ENCODE peak calls at places on chromosomes 7 and 10, in nine cellular contexts. R is GM12865, D is GM23338, S is fibroblast of pulmonary artery, P is body of pancreas, J is hepatocyte, Y is neural progenitor cell, F is astrocyte of the spinal cord, O is HCT116. E is an unnamed sample.

GRCh38 chr7:43869898-43870240 is 552 bp upstream of the MRPS24 start:
- DNase-seq in R (no peak), D (peak), S (peak), P (peak), J (peak), Y (no peak), F (peak), O (no peak), E (peak)

GRCh38 chr10:104501864-104502579 is 139.1 kb upstream of the SORCS3 start:
- DNase-seq in R (no peak), D (no peak), S (no peak), P (no peak), J (no peak), Y (peak), F (no peak), O (no peak), E (no peak)

GRCh38 chr10:50577681-50578350 is 45.9 kb downstream of the SGMS1 start:
- DNase-seq in R (peak), D (no peak), S (peak), P (peak), J (peak), Y (no peak), F (peak), O (no peak), E (peak)

GRCh38 chr10:78547397-78547796 is 513.7 kb downstream of the RPS24 start:
- DNase-seq in R (no peak), D (no peak), S (no peak), P (no peak), J (no peak), Y (no peak), F (no peak), O (no peak), E (no peak)

GRCh38 chr10:28906440-28906839 is 229.1 kb downstream of the BAMBI start:
- DNase-seq in R (no peak), D (no peak), S (no peak), P (no peak), J (no peak), Y (no peak), F (no peak), O (no peak), E (no peak)

GRCh38 chr7:14414274-14414986 is 425.0 kb upstream of the ETV1 start:
- DNase-seq in R (no peak), D (no peak), S (no peak), P (no peak), J (no peak), Y (no peak), F (no peak), O (no peak), E (no peak)

GRCh38 chr7:91556956-91557650 is 292.9 kb downstream of the FZD1 start:
- DNase-seq in R (no peak), D (no peak), S (no peak), P (no peak), J (no peak), Y (no peak), F (peak), O (no peak), E (no peak)

GRCh38 chr10:71263376-71263775 is 51.0 kb downstream of the UNC5B start:
- DNase-seq in R (no peak), D (peak), S (peak), P (no peak), J (no peak), Y (peak), F (no peak), O (no peak), E (no peak)

DNA sequence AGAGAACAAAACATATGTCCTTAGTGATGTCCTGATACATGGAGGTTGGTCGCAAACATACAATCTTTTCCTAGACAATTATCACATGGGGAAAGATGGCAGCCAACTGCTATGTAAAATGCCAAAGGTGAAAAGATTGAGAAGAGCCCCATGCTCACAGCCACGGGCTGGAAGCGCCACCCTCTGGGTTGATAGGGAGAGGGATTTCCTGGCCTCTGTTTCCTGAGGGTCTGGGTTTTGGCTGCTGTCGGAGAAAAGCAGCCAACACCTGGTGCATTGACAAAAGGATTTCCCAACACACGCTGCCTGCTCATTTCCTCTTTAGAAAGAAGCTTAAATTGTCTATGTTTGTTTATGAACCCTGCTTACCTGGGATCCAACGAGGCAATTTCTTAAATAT is 43.8 kb downstream of the ITIH5 start:
- DNase-seq in R (peak), D (peak), S (peak), P (no peak), J (peak), Y (peak), F (no peak), O (no peak), E (no peak)
- TF ChIP-seq CTCF in R (peak), D (peak), S (peak), P (no peak), J (peak), Y (peak), F (no peak), O (peak), E (no peak)

GRCh38 chr10:118273662-118274061 is 68.5 kb downstream of the FAM204A start:
- DNase-seq in R (no peak), D (no peak), S (no peak), P (no peak), J (no peak), Y (no peak), F (no peak), O (no peak), E (no peak)

GRCh38 chr10:118278649-118279048 is 63.5 kb downstream of the FAM204A start:
- DNase-seq in R (no peak), D (no peak), S (peak), P (no peak), J (no peak), Y (no peak), F (no peak), O (no peak), E (peak)

GRCh38 chr10:118277871-118278270 is 64.3 kb downstream of the FAM204A start:
- DNase-seq in R (peak), D (no peak), S (no peak), P (no peak), J (no peak), Y (no peak), F (no peak), O (no peak), E (no peak)

GRCh38 chr10:118276203-118276602 is 65.9 kb downstream of the FAM204A start:
- DNase-seq in R (no peak), D (no peak), S (no peak), P (no peak), J (no peak), Y (no peak), F (no peak), O (no peak), E (no peak)

DNA sequence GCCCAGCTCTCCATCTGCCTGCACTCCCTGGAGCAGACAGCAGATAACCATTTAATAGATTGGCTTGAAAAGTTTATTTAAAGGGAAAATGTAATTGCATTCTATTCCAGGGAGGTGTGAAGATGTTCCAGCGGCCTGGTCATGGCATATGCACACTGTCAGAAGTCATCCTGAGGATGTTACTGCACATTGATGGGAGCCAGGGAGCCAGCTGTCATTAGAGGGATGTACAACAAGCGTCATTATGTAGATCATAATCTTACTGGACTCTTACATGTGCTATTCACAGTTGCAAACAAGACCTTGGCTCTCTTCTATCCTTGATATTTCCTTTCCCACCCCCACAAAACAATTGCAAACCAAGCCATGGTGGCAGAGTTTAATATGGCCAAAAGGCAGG is 65.4 kb downstream of the FAM204A start:
- DNase-seq in R (no peak), D (no peak), S (no peak), P (no peak), J (no peak), Y (no peak), F (no peak), O (no peak), E (no peak)
- H3K4me3 ChIP-seq in R (no peak), D (no peak), S (no peak), P (no peak), J (no peak), Y (no peak), F (no peak), O (no peak), E (no peak)

GRCh38 chr10:106863549-106863948 is 301.0 kb downstream of the SORCS1 start:
- DNase-seq in R (peak), D (peak), S (no peak), P (no peak), J (no peak), Y (peak), F (no peak), O (no peak), E (no peak)
- TF ChIP-seq CTCF in R (peak), D (peak), S (no peak), P (no peak), J (peak), Y (peak), F (no peak), O (no peak), E (no peak)

GRCh38 chr7:50209461-50210161 is 94.9 kb upstream of the IKZF1 start:
- DNase-seq in R (no peak), D (no peak), S (no peak), P (no peak), J (no peak), Y (no peak), F (no peak), O (no peak), E (no peak)

GRCh38 chr7:50207251-50207564 is 97.3 kb upstream of the IKZF1 start:
- DNase-seq in R (no peak), D (no peak), S (no peak), P (no peak), J (no peak), Y (no peak), F (no peak), O (no peak), E (no peak)

GRCh38 chr7:50207682-50208255 is 96.7 kb upstream of the IKZF1 start:
- DNase-seq in R (no peak), D (no peak), S (no peak), P (no peak), J (no peak), Y (no peak), F (no peak), O (no peak), E (no peak)

GRCh38 chr7:50206521-50207250 is 97.8 kb upstream of the IKZF1 start:
- DNase-seq in R (no peak), D (no peak), S (no peak), P (no peak), J (no peak), Y (no peak), F (no peak), O (peak), E (no peak)

GRCh38 chr7:50208335-50208982 is 96.1 kb upstream of the IKZF1 start:
- DNase-seq in R (no peak), D (no peak), S (no peak), P (no peak), J (no peak), Y (no peak), F (no peak), O (no peak), E (no peak)
- H3K4me3 ChIP-seq in R (no peak), D (no peak), S (no peak), P (no peak), J (no peak), Y (no peak), F (no peak), O (no peak), E (no peak)

GRCh38 chr10:114877301-114877644 is 55.7 kb downstream of the FHIP2A start:
- DNase-seq in R (no peak), D (no peak), S (no peak), P (no peak), J (no peak), Y (no peak), F (no peak), O (no peak), E (no peak)

GRCh38 chr10:114872519-114873087 is 51.0 kb downstream of the FHIP2A start:
- DNase-seq in R (no peak), D (no peak), S (no peak), P (no peak), J (no peak), Y (no peak), F (no peak), O (no peak), E (no peak)

GRCh38 chr10:114876169-114876568 is 54.6 kb downstream of the FHIP2A start:
- DNase-seq in R (no peak), D (peak), S (no peak), P (no peak), J (no peak), Y (no peak), F (no peak), O (no peak), E (no peak)

GRCh38 chr10:114876602-114877300 is 55.2 kb downstream of the FHIP2A start:
- DNase-seq in R (peak), D (peak), S (peak), P (peak), J (peak), Y (peak), F (peak), O (peak), E (peak)

GRCh38 chr10:114874827-114875541 is 53.4 kb downstream of the FHIP2A start:
- DNase-seq in R (peak), D (peak), S (peak), P (no peak), J (peak), Y (peak), F (peak), O (no peak), E (peak)
- TF ChIP-seq CTCF in R (no peak), D (peak), S (peak), P (no peak), J (peak), Y (peak), F (peak), O (no peak), E (peak)

GRCh38 chr7:142111509-142111908 is at the start of gene MGAM2:
- DNase-seq in R (no peak), D (no peak), S (no peak), P (no peak), J (peak), Y (no peak), F (no peak), O (no peak), E (no peak)
- H3K4me3 ChIP-seq in R (no peak), D (no peak), S (no peak), P (no peak), J (no peak), Y (no peak), F (no peak), O (no peak), E (no peak)

DNA sequence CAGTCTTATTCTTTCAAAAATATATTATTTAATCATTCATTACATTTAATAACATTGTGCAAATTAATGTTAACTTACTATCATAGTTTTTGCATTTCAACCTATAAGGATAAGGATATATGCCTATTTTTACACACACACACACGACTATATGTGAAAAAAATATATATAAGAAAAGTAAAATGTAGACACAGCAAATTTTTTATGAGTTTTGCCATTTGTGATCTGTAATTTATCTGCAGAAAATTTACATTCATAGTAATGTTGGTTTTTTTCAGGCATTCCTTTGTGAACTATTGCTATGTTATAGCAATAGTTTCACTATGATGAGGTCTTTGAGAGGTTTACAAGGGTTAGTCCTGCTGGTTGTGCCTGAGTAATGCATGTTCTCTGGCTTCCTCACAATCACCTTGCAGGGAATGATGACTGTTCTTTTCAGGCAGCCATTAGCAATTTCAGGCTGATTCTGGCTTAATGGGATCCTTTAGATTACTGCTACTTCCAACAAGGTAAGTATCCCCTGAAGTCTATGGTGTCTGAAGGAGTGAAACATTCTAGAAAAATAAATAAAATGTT is 183.7 kb upstream of the CDK1 start:
- DNase-seq in R (no peak), D (peak), S (peak), P (no peak), J (no peak), Y (peak), F (peak), O (no peak), E (peak)
- TF ChIP-seq CTCF in R (no peak), D (peak), S (peak), P (no peak), J (no peak), Y (peak), F (peak), O (no peak), E (peak)

DNA sequence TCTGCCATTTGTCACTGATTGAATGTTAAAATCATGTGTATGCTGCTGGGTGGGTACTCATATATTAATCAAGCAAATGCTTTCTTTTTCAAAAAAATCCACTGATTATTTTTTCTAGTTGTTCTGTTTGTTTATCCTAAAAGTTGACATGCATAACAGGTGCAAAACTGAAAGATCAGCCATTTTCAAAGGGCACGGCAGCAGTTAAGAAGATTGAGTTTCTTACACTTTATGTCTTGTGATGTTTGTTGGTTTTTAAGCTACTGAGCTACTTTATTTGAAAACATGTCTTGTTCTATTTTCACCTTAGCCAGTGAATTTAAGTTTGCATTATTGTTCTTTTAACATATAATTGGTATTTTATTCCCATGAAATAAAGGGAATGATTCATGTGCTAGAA is 45.8 kb downstream of the PPP1R3A start:
- DNase-seq in R (no peak), D (no peak), S (no peak), P (no peak), J (no peak), Y (no peak), F (no peak), O (no peak), E (no peak)
- H3K4me3 ChIP-seq in R (no peak), D (no peak), S (no peak), P (no peak), J (no peak), Y (no peak), F (no peak), O (no peak), E (no peak)

GRCh38 chr10:23037561-23037960 is 57.8 kb upstream of the MSRB2 start:
- DNase-seq in R (no peak), D (no peak), S (no peak), P (no peak), J (no peak), Y (peak), F (no peak), O (no peak), E (no peak)

GRCh38 chr10:23031318-23031717 is 64.1 kb upstream of the MSRB2 start:
- DNase-seq in R (no peak), D (no peak), S (no peak), P (no peak), J (no peak), Y (no peak), F (no peak), O (no peak), E (no peak)

GRCh38 chr10:23034790-23035189 is 60.6 kb upstream of the MSRB2 start:
- DNase-seq in R (no peak), D (no peak), S (no peak), P (no peak), J (no peak), Y (no peak), F (no peak), O (no peak), E (no peak)

GRCh38 chr10:23038172-23038571 is 57.2 kb upstream of the MSRB2 start:
- DNase-seq in R (no peak), D (no peak), S (no peak), P (no peak), J (no peak), Y (no peak), F (no peak), O (no peak), E (no peak)

DNA sequence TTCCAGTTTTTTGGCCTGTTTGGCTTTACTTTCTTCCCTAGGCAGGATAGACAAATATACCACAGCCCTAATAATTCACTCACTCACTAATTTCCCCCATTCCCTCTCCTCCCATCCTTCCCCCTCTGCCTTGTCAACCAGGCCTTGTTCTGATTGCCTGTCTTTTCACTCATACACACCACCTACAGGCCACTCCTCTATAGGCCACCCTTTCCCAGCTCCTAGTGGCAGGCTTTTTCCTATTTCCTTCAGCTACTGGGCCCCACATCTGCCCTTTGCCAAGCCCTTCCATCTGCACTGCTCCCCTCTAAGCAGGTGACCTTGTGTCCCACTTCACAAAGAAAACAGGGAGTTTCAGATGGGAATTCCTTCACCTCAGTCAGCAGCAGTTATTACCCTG is 59.8 kb upstream of the MSRB2 start:
- DNase-seq in R (no peak), D (peak), S (no peak), P (no peak), J (peak), Y (peak), F (no peak), O (peak), E (peak)
- TF ChIP-seq CTCF in R (peak), D (peak), S (peak), P (no peak), J (peak), Y (peak), F (peak), O (peak), E (peak)

GRCh38 chr7:131326576-131326975 is 1.1 kb upstream of the MKLN1 start:
- DNase-seq in R (no peak), D (no peak), S (peak), P (no peak), J (peak), Y (no peak), F (no peak), O (no peak), E (no peak)
- H3K4me3 ChIP-seq in R (no peak), D (peak), S (peak), P (no peak), J (peak), Y (peak), F (peak), O (peak), E (peak)